ENCODE peak calls at places on chromosome 16, in five cellular contexts. D is neuronal stem cell, I is H1, Y is mesenchymal stem cell, Q is trophoblast cell. O is an unnamed sample.

GRCh38 chr16:89915303-89916232 is 3.1 kb upstream of the MC1R start:
- DNase-seq in D (no peak), I (no peak), Y (no peak), Q (no peak), O (no peak)

GRCh38 chr16:4806280-4806679 is 3.8 kb upstream of the ROGDI start:
- DNase-seq in D (no peak), I (no peak), Y (no peak), Q (no peak), O (no peak)

GRCh38 chr16:29811170-29811895 is 660 bp upstream of the PRRT2 start:
- DNase-seq in D (peak), I (peak), Y (peak), Q (peak), O (peak)

GRCh38 chr16:88763502-88764053 is 21.4 kb downstream of the PIEZO1 start:
- DNase-seq in D (peak), I (no peak), Y (peak), Q (peak), O (peak)

GRCh38 chr16:3022208-3022696 is 1.5 kb downstream of the HCFC1R1 start:
- DNase-seq in D (peak), I (no peak), Y (peak), Q (peak), O (peak)

GRCh38 chr16:4411684-4412083 is 4.7 kb downstream of the CORO7 start:
- DNase-seq in D (no peak), I (no peak), Y (peak), Q (no peak), O (no peak)

GRCh38 chr16:57899771-57900661 is 70.9 kb downstream of the CNGB1 start:
- DNase-seq in D (peak), I (no peak), Y (peak), Q (peak), O (peak)

GRCh38 chr16:31478956-31479355 is 4.0 kb upstream of the SLC5A2 start:
- DNase-seq in D (no peak), I (no peak), Y (no peak), Q (peak), O (no peak)

GRCh38 chr16:49441366-49441780 is 67.8 kb downstream of the C16orf78 start:
- DNase-seq in D (no peak), I (no peak), Y (no peak), Q (no peak), O (peak)

GRCh38 chr16:19502395-19503131 is 19.3 kb downstream of the GDE1 start:
- DNase-seq in D (peak), I (no peak), Y (peak), Q (peak), O (peak)

GRCh38 chr16:83137894-83138293 is 511.1 kb downstream of the CDH13 start:
- DNase-seq in D (no peak), I (no peak), Y (no peak), Q (no peak), O (no peak)

GRCh38 chr16:66270333-66270927 is 96.1 kb upstream of the CDH5 start:
- DNase-seq in D (peak), I (peak), Y (peak), Q (peak), O (peak)

GRCh38 chr16:16036359-16036792 is 87.0 kb downstream of the ABCC1 start:
- DNase-seq in D (peak), I (no peak), Y (no peak), Q (peak), O (no peak)

GRCh38 chr16:23889189-23889588 is 53.4 kb downstream of the PRKCB start:
- DNase-seq in D (no peak), I (no peak), Y (no peak), Q (no peak), O (no peak)
- H3K14ac ChIP-seq in D (no peak), I (no peak), Y (no peak), Q (no peak), O (no peak)

GRCh38 chr16:86798247-86799041 is 220.1 kb downstream of the FOXL1 start:
- DNase-seq in D (no peak), I (no peak), Y (no peak), Q (no peak), O (no peak)

GRCh38 chr16:86791287-86792074 is 213.1 kb downstream of the FOXL1 start:
- DNase-seq in D (no peak), I (no peak), Y (no peak), Q (no peak), O (no peak)

GRCh38 chr16:86789621-86790051 is 211.3 kb downstream of the FOXL1 start:
- DNase-seq in D (peak), I (no peak), Y (peak), Q (no peak), O (no peak)

GRCh38 chr16:86797700-86798099 is 219.4 kb downstream of the FOXL1 start:
- DNase-seq in D (no peak), I (no peak), Y (no peak), Q (no peak), O (no peak)

DNA sequence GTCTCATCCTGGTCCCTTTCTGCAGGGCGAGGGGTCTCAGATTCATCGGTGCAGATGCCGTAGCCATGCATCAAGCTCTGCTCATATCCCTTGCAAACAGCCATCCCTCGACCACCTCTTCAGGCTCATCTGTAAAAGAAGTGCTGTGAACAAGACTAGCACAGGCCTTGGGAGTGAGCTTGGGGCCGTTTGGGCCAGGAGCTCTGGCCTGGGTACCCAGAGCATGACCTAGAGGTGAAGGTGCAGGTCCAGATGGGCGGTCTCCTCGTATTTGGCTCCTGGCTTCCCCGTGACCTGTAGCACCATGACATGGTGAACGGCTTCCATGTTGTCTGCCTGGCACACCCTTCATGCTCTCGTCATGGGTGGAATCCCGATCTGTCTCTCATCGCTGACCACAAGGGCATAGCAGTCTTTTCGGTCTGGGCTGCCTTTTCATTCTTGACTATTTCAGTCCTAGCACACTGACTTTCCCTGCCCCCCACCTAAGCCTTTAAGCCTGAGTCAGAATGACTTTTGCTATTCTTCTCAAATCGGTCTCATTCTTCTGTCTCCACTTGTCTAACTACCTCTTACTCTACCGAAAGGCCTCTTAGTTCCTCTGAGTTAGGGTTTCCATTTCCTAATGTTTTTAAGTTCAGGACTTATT is 216.0 kb downstream of the FOXL1 start:
- DNase-seq in D (no peak), I (no peak), Y (no peak), Q (no peak), O (no peak)
- H2BK12ac ChIP-seq in D (no peak), I (no peak), Y (no peak), Q (no peak), O (no peak)

DNA sequence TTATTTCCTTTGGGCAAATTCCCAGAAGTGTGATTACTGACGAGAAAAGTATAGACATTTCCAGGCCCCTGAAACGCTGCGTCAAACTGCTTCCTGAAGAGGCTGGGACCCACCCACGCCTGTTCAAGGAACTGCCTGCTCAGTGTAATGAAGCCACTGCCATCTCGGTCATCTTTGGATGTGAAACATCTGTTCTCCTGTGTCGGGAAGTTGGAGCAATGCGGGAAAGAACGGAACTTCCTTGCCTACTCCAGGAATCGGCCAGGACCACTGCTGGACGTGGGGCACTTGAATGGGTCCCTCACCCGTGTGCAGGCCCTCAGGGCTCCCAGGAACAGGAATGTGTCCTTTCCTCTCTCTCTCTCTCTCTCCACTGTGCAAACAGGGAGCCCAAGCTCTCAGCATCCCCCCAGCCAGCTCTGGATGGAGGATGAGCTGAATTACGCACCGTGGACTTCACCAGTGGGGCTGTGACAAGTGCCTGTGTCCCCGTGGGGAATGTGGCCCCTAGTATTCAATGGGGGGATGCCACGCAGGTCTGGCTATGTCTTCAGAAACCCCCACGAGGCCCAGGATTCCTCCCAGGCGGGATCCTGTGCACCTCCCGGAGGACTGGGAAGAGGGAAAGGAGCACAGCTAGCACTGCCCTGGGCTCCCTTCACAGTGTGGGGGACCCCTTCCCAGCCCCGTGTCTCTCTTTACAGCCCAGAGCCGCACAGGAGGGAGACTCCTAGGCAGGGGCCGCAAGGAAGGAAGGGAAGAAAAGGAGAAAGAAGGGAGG is 18.3 kb upstream of the LITAF start:
- DNase-seq in D (no peak), I (no peak), Y (peak), Q (peak), O (no peak)
- H3K14ac ChIP-seq in D (no peak), I (no peak), Y (no peak), Q (no peak), O (no peak)

GRCh38 chr16:77570574-77570973 is 135.7 kb upstream of the ADAMTS18 start:
- DNase-seq in D (no peak), I (no peak), Y (no peak), Q (no peak), O (no peak)

GRCh38 chr16:77571463-77571862 is 136.6 kb upstream of the ADAMTS18 start:
- DNase-seq in D (no peak), I (no peak), Y (no peak), Q (peak), O (no peak)

GRCh38 chr16:77564791-77565390 is 130.1 kb upstream of the ADAMTS18 start:
- DNase-seq in D (no peak), I (no peak), Y (peak), Q (peak), O (no peak)

GRCh38 chr16:77574867-77575619 is 140.2 kb upstream of the ADAMTS18 start:
- DNase-seq in D (no peak), I (no peak), Y (peak), Q (no peak), O (no peak)

GRCh38 chr16:77569406-77569805 is 134.6 kb upstream of the ADAMTS18 start:
- DNase-seq in D (no peak), I (no peak), Y (no peak), Q (no peak), O (no peak)
- H2BK12ac ChIP-seq in D (no peak), I (no peak), Y (no peak), Q (no peak), O (no peak)

DNA sequence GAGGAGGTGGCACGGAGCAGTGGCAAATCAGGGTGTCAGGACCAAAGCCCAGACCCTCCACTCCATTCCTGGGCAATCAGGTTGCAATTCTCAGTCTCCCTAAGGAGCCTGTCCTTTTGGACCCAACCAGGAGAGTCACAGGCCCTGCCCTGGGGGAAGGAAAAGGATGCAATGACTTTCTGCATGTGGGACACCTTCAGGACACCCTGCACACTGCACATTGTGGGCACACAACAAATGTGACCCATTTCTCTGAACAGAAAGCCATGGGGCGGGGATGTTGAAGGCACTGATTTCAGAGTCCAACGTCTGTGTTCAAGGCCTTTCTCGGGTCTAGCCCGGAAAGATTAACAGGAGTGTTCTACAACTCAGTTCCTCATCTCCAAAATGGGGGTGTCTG is 286.2 kb upstream of the FOXF1 start:
- DNase-seq in D (no peak), I (no peak), Y (no peak), Q (no peak), O (no peak)
- H3K14ac ChIP-seq in D (no peak), I (no peak), Y (peak), Q (no peak), O (no peak)

GRCh38 chr16:12172343-12172742 is 195.8 kb downstream of the SNX29 start:
- DNase-seq in D (no peak), I (no peak), Y (no peak), Q (no peak), O (no peak)
- H2BK12ac ChIP-seq in D (no peak), I (no peak), Y (no peak), Q (no peak), O (no peak)

DNA sequence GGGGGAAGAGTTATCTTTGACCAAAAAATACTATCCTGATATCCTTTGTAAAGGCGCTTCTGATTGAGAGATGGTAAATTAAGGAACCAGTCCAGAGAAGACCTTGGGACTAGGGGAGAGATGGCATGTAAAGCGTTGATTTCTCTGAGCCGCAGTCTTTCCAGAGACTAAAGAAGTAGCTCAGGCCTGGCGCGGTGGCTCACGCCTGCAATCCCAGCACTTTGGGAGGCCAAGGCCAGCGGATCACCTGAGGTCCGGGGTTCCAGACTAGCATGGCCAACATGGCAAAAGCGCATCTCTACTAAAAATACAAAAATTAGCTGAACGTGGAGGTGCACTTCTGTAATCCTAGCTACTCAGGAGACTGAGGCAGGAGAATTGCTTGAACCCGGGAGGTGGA is 625 bp upstream of the CENPT start:
- DNase-seq in D (no peak), I (no peak), Y (no peak), Q (no peak), O (no peak)
- H3K14ac ChIP-seq in D (no peak), I (no peak), Y (no peak), Q (no peak), O (no peak)

O was measured in H9.